ENCODE peak calls at places on chromosomes 5 and 9, in five cellular contexts. B, G, W, N and O are unnamed samples.

GRCh38 chr9:99359336-99359735 is 137.3 kb downstream of the SEC61B start:
- DNase-seq in B (no peak), G (no peak), W (no peak), N (no peak), O (no peak)

GRCh38 chr5:159851053-159851452 is 65.2 kb upstream of the ADRA1B start:
- DNase-seq in B (no peak), G (no peak), W (peak; percentile 68), N (no peak), O (no peak)

GRCh38 chr9:126705311-126705766 is 91.6 kb downstream of the LMX1B start:
- DNase-seq in B (peak; percentile 86), G (peak; percentile 79), W (peak; percentile 54), N (peak; percentile 81), O (no peak)

GRCh38 chr9:76459691-76460635 is 981 bp downstream of the GCNT1 start:
- DNase-seq in B (peak; percentile 23), G (no peak), W (peak; percentile 66), N (peak; percentile 66), O (no peak)

GRCh38 chr9:93654351-93654961 is 78.1 kb downstream of the PHF2 start:
- DNase-seq in B (no peak), G (no peak), W (no peak), N (peak; percentile 62), O (no peak)

GRCh38 chr9:122236681-122237080 is 7.9 kb upstream of the LHX6 start:
- DNase-seq in B (no peak), G (no peak), W (peak; percentile 20), N (no peak), O (no peak)

GRCh38 chr9:137406876-137407589 is 15.9 kb downstream of the EXD3 start:
- DNase-seq in B (peak; percentile 81), G (peak; percentile 61), W (peak; percentile 45), N (no peak), O (no peak)

GRCh38 chr5:81134066-81134465 is 99.1 kb upstream of the CKMT2 start:
- DNase-seq in B (no peak), G (no peak), W (no peak), N (no peak), O (no peak)

GRCh38 chr5:134577022-134577795 is 51.7 kb downstream of the JADE2 start:
- DNase-seq in B (no peak), G (no peak), W (peak; percentile 91), N (no peak), O (no peak)

GRCh38 chr9:90975666-90976538 is 174.3 kb downstream of the SYK start:
- DNase-seq in B (no peak), G (no peak), W (no peak), N (no peak), O (no peak)

GRCh38 chr5:172235132-172235780 is 41.3 kb downstream of the EFCAB9 start:
- DNase-seq in B (no peak), G (peak; percentile 79), W (peak; percentile 10), N (no peak), O (no peak)

GRCh38 chr9:95425910-95426551 is 90.7 kb downstream of the PTCH1 start:
- DNase-seq in B (no peak), G (peak; percentile 24), W (peak; percentile 61), N (no peak), O (peak; percentile 9)

GRCh38 chr5:60293518-60293917 is 400.0 kb upstream of the PDE4D start:
- DNase-seq in B (no peak), G (no peak), W (no peak), N (no peak), O (no peak)

GRCh38 chr5:131386779-131387178 is 122.9 kb downstream of the CDC42SE2 start:
- DNase-seq in B (no peak), G (no peak), W (no peak), N (no peak), O (peak; percentile 75)

GRCh38 chr9:2655411-2655901 is 33.9 kb downstream of the VLDLR start:
- DNase-seq in B (no peak), G (peak; percentile 29), W (peak; percentile 97), N (no peak), O (peak; percentile 62)

GRCh38 chr9:37066139-37066725 is 32.2 kb upstream of the PAX5 start:
- DNase-seq in B (no peak), G (peak; percentile 35), W (no peak), N (no peak), O (no peak)

GRCh38 chr9:87324613-87325194 is 173.0 kb upstream of the DAPK1 start:
- DNase-seq in B (no peak), G (peak; percentile 55), W (peak; percentile 78), N (no peak), O (no peak)

GRCh38 chr5:5069851-5070250 is 70.3 kb upstream of the ADAMTS16 start:
- DNase-seq in B (no peak), G (no peak), W (no peak), N (no peak), O (no peak)

GRCh38 chr5:111347021-111347420 is 122.8 kb downstream of the CAMK4 start:
- DNase-seq in B (no peak), G (no peak), W (no peak), N (no peak), O (no peak)

GRCh38 chr9:116992870-116993269 is 305.8 kb downstream of the TRIM32 start:
- DNase-seq in B (no peak), G (no peak), W (no peak), N (no peak), O (no peak)

GRCh38 chr5:157049605-157050004 is 9.3 kb downstream of the HAVCR1 start:
- DNase-seq in B (no peak), G (no peak), W (no peak), N (no peak), O (peak; percentile 85)

GRCh38 chr9:14270358-14271077 is 43.4 kb downstream of the NFIB start:
- DNase-seq in B (no peak), G (no peak), W (peak; percentile 77), N (no peak), O (no peak)

GRCh38 chr5:112445626-112446350 is 26.7 kb upstream of the EPB41L4A start:
- DNase-seq in B (no peak), G (no peak), W (no peak), N (no peak), O (no peak)

GRCh38 chr9:136011376-136011702 is 50.2 kb upstream of the UBAC1 start:
- DNase-seq in B (no peak), G (no peak), W (no peak), N (no peak), O (no peak)

GRCh38 chr9:121455527-121456239 is 44.0 kb downstream of the GGTA1 start:
- DNase-seq in B (no peak), G (peak; percentile 28), W (peak; percentile 23), N (no peak), O (no peak)

GRCh38 chr9:91222457-91222856 is 139.3 kb downstream of the AUH start:
- DNase-seq in B (no peak), G (no peak), W (no peak), N (no peak), O (no peak)

GRCh38 chr5:106292654-106293053 is 1378.1 kb downstream of the EFNA5 start:
- DNase-seq in B (no peak), G (no peak), W (peak; percentile 47), N (no peak), O (no peak)

GRCh38 chr5:72110401-72111013 is 3.2 kb downstream of the MAP1B start:
- DNase-seq in B (no peak), G (no peak), W (no peak), N (peak; percentile 79), O (no peak)

GRCh38 chr9:134985451-134985850 is 67.7 kb upstream of the FCN1 start:
- DNase-seq in B (no peak), G (no peak), W (no peak), N (peak; percentile 19), O (no peak)

GRCh38 chr5:175765858-175766257 is 105.5 kb upstream of the CPLX2 start:
- DNase-seq in B (no peak), G (no peak), W (no peak), N (no peak), O (no peak)

GRCh38 chr9:89622933-89623861 is 18.4 kb downstream of the GADD45G start:
- DNase-seq in B (no peak), G (no peak), W (no peak), N (no peak), O (no peak)

GRCh38 chr5:98314262-98314661 is 459.2 kb upstream of the RGMB start:
- DNase-seq in B (no peak), G (no peak), W (peak; percentile 89), N (no peak), O (peak; percentile 45)

GRCh38 chr9:105286098-105286497 is 41.6 kb downstream of the SLC44A1 start:
- DNase-seq in B (no peak), G (no peak), W (peak; percentile 25), N (no peak), O (no peak)

GRCh38 chr9:101566904-101567724 is 27.7 kb downstream of the PPP3R2 start:
- DNase-seq in B (no peak), G (peak; percentile 54), W (peak; percentile 62), N (no peak), O (no peak)

GRCh38 chr9:85534340-85534739 is 207.4 kb downstream of the AGTPBP1 start:
- DNase-seq in B (no peak), G (no peak), W (no peak), N (no peak), O (no peak)

GRCh38 chr5:79878721-79879336 is 112.2 kb downstream of the MTX3 start:
- DNase-seq in B (no peak), G (peak; percentile 44), W (peak; percentile 12), N (no peak), O (no peak)

GRCh38 chr9:12464910-12465512 is 228.2 kb upstream of the TYRP1 start:
- DNase-seq in B (no peak), G (peak; percentile 28), W (peak; percentile 27), N (no peak), O (no peak)

GRCh38 chr5:120803282-120803681 is 339.2 kb downstream of the PRR16 start:
- DNase-seq in B (no peak), G (no peak), W (peak; percentile 54), N (no peak), O (no peak)
- TF ChIP-seq CTCF in B (peak; percentile 30), G (no peak), W (peak; percentile 18), N (peak; percentile 46), O (peak; percentile 2)

GRCh38 chr5:92678576-92679105 is 902.4 kb downstream of the NR2F1-AS1 start:
- DNase-seq in B (no peak), G (no peak), W (peak; percentile 17), N (no peak), O (no peak)
- TF ChIP-seq CTCF in B (peak; percentile 39), G (peak; percentile 1), W (peak; percentile 25), N (no peak), O (peak; percentile 34)

GRCh38 chr9:133375116-133375723 is 640 bp downstream of the SURF4 start:
- DNase-seq in B (peak; percentile 27), G (peak; percentile 41), W (peak; percentile 50), N (no peak), O (no peak)
- TF ChIP-seq CTCF in B (peak; percentile 20), G (no peak), W (no peak), N (no peak), O (no peak)

GRCh38 chr9:110919609-110920008 is 118.7 kb downstream of the LPAR1 start:
- DNase-seq in B (no peak), G (no peak), W (peak; percentile 99), N (no peak), O (peak; percentile 57)

GRCh38 chr9:110921705-110922104 is 116.6 kb downstream of the LPAR1 start:
- DNase-seq in B (no peak), G (no peak), W (no peak), N (no peak), O (no peak)

GRCh38 chr9:110926828-110927227 is 111.4 kb downstream of the LPAR1 start:
- DNase-seq in B (no peak), G (no peak), W (no peak), N (no peak), O (no peak)

GRCh38 chr9:110922145-110922544 is 116.1 kb downstream of the LPAR1 start:
- DNase-seq in B (no peak), G (no peak), W (no peak), N (no peak), O (no peak)

GRCh38 chr9:110923601-110924000 is 114.7 kb downstream of the LPAR1 start:
- DNase-seq in B (no peak), G (no peak), W (no peak), N (no peak), O (no peak)
- TF ChIP-seq CTCF in B (no peak), G (no peak), W (no peak), N (no peak), O (no peak)